ENCODE peak calls at places on chromosome 12, in four cellular contexts. One of them, this sample, is unnamed.

GRCh38 chr12:102096855-102097254 is 23.1 kb downstream of the NUP37 start:
- DNase-seq in WTC11: no peak
- DNase-seq in endodermal cell: no peak
- DNase-seq in testis: no peak
- DNase-seq in this sample: no peak

GRCh38 chr12:115840159-115840558 is 437.3 kb downstream of the MED13L start:
- DNase-seq in WTC11: no peak
- DNase-seq in endodermal cell: peak
- DNase-seq in testis: no peak
- DNase-seq in this sample: no peak

GRCh38 chr12:16130359-16130758 is 147.1 kb downstream of the SLC15A5 start:
- DNase-seq in WTC11: no peak
- DNase-seq in endodermal cell: no peak
- DNase-seq in testis: no peak
- DNase-seq in this sample: no peak

GRCh38 chr12:14781563-14781962 is 21.7 kb downstream of the WBP11 start:
- DNase-seq in WTC11: no peak
- DNase-seq in endodermal cell: no peak
- DNase-seq in testis: no peak
- DNase-seq in this sample: no peak

GRCh38 chr12:82047480-82047879 is 288.3 kb upstream of the PPFIA2 start:
- DNase-seq in WTC11: no peak
- DNase-seq in endodermal cell: no peak
- DNase-seq in testis: no peak
- DNase-seq in this sample: peak

GRCh38 chr12:124513297-124513867 is 54.0 kb downstream of the NCOR2 start:
- DNase-seq in WTC11: peak
- DNase-seq in endodermal cell: peak
- DNase-seq in testis: no peak
- DNase-seq in this sample: no peak

GRCh38 chr12:74820324-74820723 is 282.7 kb downstream of the ATXN7L3B start:
- DNase-seq in WTC11: no peak
- DNase-seq in endodermal cell: no peak
- DNase-seq in testis: no peak
- DNase-seq in this sample: no peak

GRCh38 chr12:118714500-118714899 is 266.8 kb upstream of the SRRM4 start:
- DNase-seq in WTC11: no peak
- DNase-seq in endodermal cell: no peak
- DNase-seq in testis: no peak
- DNase-seq in this sample: no peak

GRCh38 chr12:82756303-82756702 is 69.6 kb downstream of the TMTC2 start:
- DNase-seq in WTC11: no peak
- DNase-seq in endodermal cell: peak
- DNase-seq in testis: no peak
- DNase-seq in this sample: no peak

GRCh38 chr12:109772622-109773321 is 59.1 kb downstream of the FAM222A start:
- DNase-seq in WTC11: no peak
- DNase-seq in endodermal cell: peak
- DNase-seq in testis: no peak
- DNase-seq in this sample: peak

GRCh38 chr12:5073838-5074237 is 30.2 kb downstream of the KCNA5 start:
- DNase-seq in WTC11: peak
- DNase-seq in endodermal cell: peak
- DNase-seq in testis: no peak
- DNase-seq in this sample: no peak

GRCh38 chr12:26195250-26195640 is at the start of gene SSPN:
- DNase-seq in WTC11: peak
- DNase-seq in endodermal cell: peak
- DNase-seq in testis: peak
- DNase-seq in this sample: peak

GRCh38 chr12:129928643-129929042 is 24.8 kb upstream of the TMEM132D start:
- DNase-seq in WTC11: no peak
- DNase-seq in endodermal cell: no peak
- DNase-seq in testis: no peak
- DNase-seq in this sample: no peak